ENCODE peak calls at places on chromosomes 6 and 20, in nine cellular contexts. One of them, this sample, is unnamed. For H3K9me3, the result is how much of the 10 kb centered on the place peaks cover.

GRCh38 chr20:45835230-45836224 is 1.9 kb downstream of the SNX21 start:
- DNase-seq in HepG2: no peak
- DNase-seq in heart left ventricle: peak
- DNase-seq in esophagus muscularis mucosa: no peak
- DNase-seq in A549: no peak
- DNase-seq in right lobe of liver: no peak
- DNase-seq in heart right ventricle: peak
- DNase-seq in fibroblast of lung: peak
- DNase-seq in PC-3: peak
- DNase-seq in this sample: peak

GRCh38 chr6:46990031-46990644 is 52.0 kb downstream of the ADGRF1 start:
- DNase-seq in HepG2: no peak
- DNase-seq in heart left ventricle: peak
- DNase-seq in esophagus muscularis mucosa: no peak
- DNase-seq in A549: no peak
- DNase-seq in right lobe of liver: no peak
- DNase-seq in heart right ventricle: peak
- DNase-seq in fibroblast of lung: no peak
- DNase-seq in PC-3: peak
- DNase-seq in this sample: no peak

GRCh38 chr6:90859056-90859455 is 272.2 kb upstream of the MAP3K7 start:
- DNase-seq in HepG2: no peak
- DNase-seq in heart left ventricle: no peak
- DNase-seq in esophagus muscularis mucosa: no peak
- DNase-seq in A549: no peak
- DNase-seq in right lobe of liver: no peak
- DNase-seq in heart right ventricle: no peak
- DNase-seq in fibroblast of lung: no peak
- DNase-seq in PC-3: no peak
- DNase-seq in this sample: no peak

GRCh38 chr6:120354452-120355098 is 979.7 kb downstream of the TBC1D32 start:
- DNase-seq in HepG2: no peak
- DNase-seq in heart left ventricle: no peak
- DNase-seq in esophagus muscularis mucosa: no peak
- DNase-seq in A549: no peak
- DNase-seq in right lobe of liver: no peak
- DNase-seq in heart right ventricle: no peak
- DNase-seq in fibroblast of lung: no peak
- DNase-seq in PC-3: peak
- DNase-seq in this sample: no peak

GRCh38 chr20:14333734-14334133 is 3.7 kb downstream of the FLRT3 start:
- DNase-seq in HepG2: no peak
- DNase-seq in heart left ventricle: no peak
- DNase-seq in esophagus muscularis mucosa: no peak
- DNase-seq in A549: no peak
- DNase-seq in right lobe of liver: no peak
- DNase-seq in heart right ventricle: no peak
- DNase-seq in fibroblast of lung: no peak
- DNase-seq in PC-3: no peak
- DNase-seq in this sample: no peak

GRCh38 chr6:28589234-28589951 is 63.7 kb downstream of the GPX5 start:
- DNase-seq in HepG2: peak
- DNase-seq in heart left ventricle: peak
- DNase-seq in esophagus muscularis mucosa: no peak
- DNase-seq in A549: peak
- DNase-seq in right lobe of liver: no peak
- DNase-seq in heart right ventricle: no peak
- DNase-seq in fibroblast of lung: peak
- DNase-seq in PC-3: peak
- DNase-seq in this sample: no peak

GRCh38 chr6:148814082-148814790 is 67.4 kb downstream of the UST start:
- DNase-seq in HepG2: no peak
- DNase-seq in heart left ventricle: no peak
- DNase-seq in esophagus muscularis mucosa: no peak
- DNase-seq in A549: no peak
- DNase-seq in right lobe of liver: no peak
- DNase-seq in heart right ventricle: no peak
- DNase-seq in fibroblast of lung: peak
- DNase-seq in PC-3: no peak
- DNase-seq in this sample: no peak

GRCh38 chr6:89970609-89971337 is 76.5 kb downstream of the GJA10 start:
- DNase-seq in HepG2: peak
- DNase-seq in heart left ventricle: peak
- DNase-seq in esophagus muscularis mucosa: no peak
- DNase-seq in A549: peak
- DNase-seq in right lobe of liver: no peak
- DNase-seq in heart right ventricle: peak
- DNase-seq in fibroblast of lung: peak
- DNase-seq in PC-3: peak
- DNase-seq in this sample: peak

GRCh38 chr6:127811939-127812338 is 88.9 kb downstream of the THEMIS start:
- DNase-seq in HepG2: no peak
- DNase-seq in heart left ventricle: no peak
- DNase-seq in esophagus muscularis mucosa: no peak
- DNase-seq in A549: no peak
- DNase-seq in right lobe of liver: no peak
- DNase-seq in heart right ventricle: no peak
- DNase-seq in fibroblast of lung: no peak
- DNase-seq in PC-3: no peak
- DNase-seq in this sample: no peak

GRCh38 chr6:44062771-44063560 is 64.3 kb downstream of the MRPL14 start:
- DNase-seq in HepG2: no peak
- DNase-seq in heart left ventricle: peak
- DNase-seq in esophagus muscularis mucosa: no peak
- DNase-seq in A549: no peak
- DNase-seq in right lobe of liver: no peak
- DNase-seq in heart right ventricle: no peak
- DNase-seq in fibroblast of lung: no peak
- DNase-seq in PC-3: no peak
- DNase-seq in this sample: no peak

GRCh38 chr6:169251371-169251802 is 2.3 kb downstream of the THBS2 start:
- DNase-seq in HepG2: no peak
- DNase-seq in heart left ventricle: no peak
- DNase-seq in esophagus muscularis mucosa: no peak
- DNase-seq in A549: no peak
- DNase-seq in right lobe of liver: peak
- DNase-seq in heart right ventricle: no peak
- DNase-seq in fibroblast of lung: peak
- DNase-seq in PC-3: no peak
- DNase-seq in this sample: no peak

GRCh38 chr6:88867841-88868558 is 95.4 kb downstream of the RNGTT start:
- DNase-seq in HepG2: no peak
- DNase-seq in heart left ventricle: no peak
- DNase-seq in esophagus muscularis mucosa: no peak
- DNase-seq in A549: peak
- DNase-seq in right lobe of liver: no peak
- DNase-seq in heart right ventricle: no peak
- DNase-seq in fibroblast of lung: no peak
- DNase-seq in PC-3: peak
- DNase-seq in this sample: no peak

GRCh38 chr6:48560408-48560807 is 449.4 kb upstream of the PTCHD4 start:
- DNase-seq in HepG2: no peak
- DNase-seq in heart left ventricle: no peak
- DNase-seq in esophagus muscularis mucosa: no peak
- DNase-seq in A549: no peak
- DNase-seq in right lobe of liver: no peak
- DNase-seq in heart right ventricle: no peak
- DNase-seq in fibroblast of lung: peak
- DNase-seq in PC-3: peak
- DNase-seq in this sample: no peak

GRCh38 chr6:301929-302705 is 9.8 kb downstream of the DUSP22 start:
- DNase-seq in HepG2: no peak
- DNase-seq in heart left ventricle: no peak
- DNase-seq in esophagus muscularis mucosa: no peak
- DNase-seq in A549: no peak
- DNase-seq in right lobe of liver: no peak
- DNase-seq in heart right ventricle: no peak
- DNase-seq in fibroblast of lung: no peak
- DNase-seq in PC-3: no peak
- DNase-seq in this sample: no peak

GRCh38 chr20:46344488-46345162 is 36.3 kb upstream of the CDH22 start:
- DNase-seq in HepG2: no peak
- DNase-seq in heart left ventricle: no peak
- DNase-seq in esophagus muscularis mucosa: no peak
- DNase-seq in A549: no peak
- DNase-seq in right lobe of liver: no peak
- DNase-seq in heart right ventricle: no peak
- DNase-seq in fibroblast of lung: no peak
- DNase-seq in PC-3: no peak
- DNase-seq in this sample: no peak

GRCh38 chr6:150539568-150539967 is 60.1 kb upstream of the PLEKHG1 start:
- DNase-seq in HepG2: no peak
- DNase-seq in heart left ventricle: no peak
- DNase-seq in esophagus muscularis mucosa: no peak
- DNase-seq in A549: no peak
- DNase-seq in right lobe of liver: no peak
- DNase-seq in heart right ventricle: no peak
- DNase-seq in fibroblast of lung: no peak
- DNase-seq in PC-3: no peak
- DNase-seq in this sample: no peak

GRCh38 chr6:168418631-168419250 is 22.2 kb upstream of the SMOC2 start:
- DNase-seq in HepG2: no peak
- DNase-seq in heart left ventricle: no peak
- DNase-seq in esophagus muscularis mucosa: no peak
- DNase-seq in A549: no peak
- DNase-seq in right lobe of liver: no peak
- DNase-seq in heart right ventricle: no peak
- DNase-seq in fibroblast of lung: no peak
- DNase-seq in PC-3: no peak
- DNase-seq in this sample: no peak

GRCh38 chr20:48015136-48015925 is 230.1 kb upstream of the SULF2 start:
- DNase-seq in HepG2: no peak
- DNase-seq in heart left ventricle: no peak
- DNase-seq in esophagus muscularis mucosa: no peak
- DNase-seq in A549: no peak
- DNase-seq in right lobe of liver: no peak
- DNase-seq in heart right ventricle: no peak
- DNase-seq in fibroblast of lung: peak
- DNase-seq in PC-3: no peak
- DNase-seq in this sample: no peak

GRCh38 chr20:44079968-44080560 is 106.9 kb downstream of the JPH2 start:
- DNase-seq in HepG2: no peak
- DNase-seq in heart left ventricle: no peak
- DNase-seq in esophagus muscularis mucosa: peak
- DNase-seq in A549: no peak
- DNase-seq in right lobe of liver: no peak
- DNase-seq in heart right ventricle: no peak
- DNase-seq in fibroblast of lung: peak
- DNase-seq in PC-3: no peak
- DNase-seq in this sample: no peak

GRCh38 chr6:94443701-94444100 is 1024.3 kb upstream of the EPHA7 start:
- DNase-seq in HepG2: no peak
- DNase-seq in heart left ventricle: no peak
- DNase-seq in esophagus muscularis mucosa: no peak
- DNase-seq in A549: no peak
- DNase-seq in right lobe of liver: no peak
- DNase-seq in heart right ventricle: no peak
- DNase-seq in fibroblast of lung: no peak
- DNase-seq in PC-3: no peak
- DNase-seq in this sample: no peak

GRCh38 chr6:147195510-147195909 is 8.7 kb upstream of the STXBP5 start:
- DNase-seq in HepG2: no peak
- DNase-seq in heart left ventricle: no peak
- DNase-seq in esophagus muscularis mucosa: no peak
- DNase-seq in A549: no peak
- DNase-seq in right lobe of liver: no peak
- DNase-seq in heart right ventricle: no peak
- DNase-seq in fibroblast of lung: no peak
- DNase-seq in PC-3: no peak
- DNase-seq in this sample: no peak

GRCh38 chr6:26553739-26554668 is 15.8 kb downstream of the HMGN4 start:
- DNase-seq in HepG2: peak
- DNase-seq in heart left ventricle: peak
- DNase-seq in esophagus muscularis mucosa: peak
- DNase-seq in A549: no peak
- DNase-seq in right lobe of liver: peak
- DNase-seq in heart right ventricle: peak
- DNase-seq in fibroblast of lung: peak
- DNase-seq in PC-3: peak
- DNase-seq in this sample: peak

GRCh38 chr6:32426338-32426737 is 13.3 kb upstream of the HLA-DRA start:
- DNase-seq in HepG2: no peak
- DNase-seq in heart left ventricle: no peak
- DNase-seq in esophagus muscularis mucosa: no peak
- DNase-seq in A549: no peak
- DNase-seq in right lobe of liver: no peak
- DNase-seq in heart right ventricle: no peak
- DNase-seq in fibroblast of lung: no peak
- DNase-seq in PC-3: no peak
- DNase-seq in this sample: no peak
- H3K4me3 ChIP-seq in HepG2: no peak
- H3K4me3 ChIP-seq in heart left ventricle: no peak
- H3K4me3 ChIP-seq in esophagus muscularis mucosa: no peak
- H3K4me3 ChIP-seq in A549: no peak
- H3K4me3 ChIP-seq in right lobe of liver: no peak
- H3K4me3 ChIP-seq in heart right ventricle: no peak
- H3K4me3 ChIP-seq in fibroblast of lung: no peak
- H3K4me3 ChIP-seq in PC-3: no peak
- H3K4me3 ChIP-seq in this sample: no peak

GRCh38 chr6:106808758-106809157 is 165.8 kb downstream of the CD24 start:
- DNase-seq in HepG2: no peak
- DNase-seq in heart left ventricle: no peak
- DNase-seq in esophagus muscularis mucosa: no peak
- DNase-seq in A549: no peak
- DNase-seq in right lobe of liver: no peak
- DNase-seq in heart right ventricle: no peak
- DNase-seq in fibroblast of lung: no peak
- DNase-seq in PC-3: no peak
- DNase-seq in this sample: no peak
- H3K9me3 ChIP-seq in HepG2: under half
- H3K9me3 ChIP-seq in heart left ventricle: under half
- H3K9me3 ChIP-seq in esophagus muscularis mucosa: under half
- H3K9me3 ChIP-seq in A549: under half
- H3K9me3 ChIP-seq in right lobe of liver: under half
- H3K9me3 ChIP-seq in heart right ventricle: half or more
- H3K9me3 ChIP-seq in fibroblast of lung: under half
- H3K9me3 ChIP-seq in PC-3: under half
- H3K9me3 ChIP-seq in this sample: half or more

DNA sequence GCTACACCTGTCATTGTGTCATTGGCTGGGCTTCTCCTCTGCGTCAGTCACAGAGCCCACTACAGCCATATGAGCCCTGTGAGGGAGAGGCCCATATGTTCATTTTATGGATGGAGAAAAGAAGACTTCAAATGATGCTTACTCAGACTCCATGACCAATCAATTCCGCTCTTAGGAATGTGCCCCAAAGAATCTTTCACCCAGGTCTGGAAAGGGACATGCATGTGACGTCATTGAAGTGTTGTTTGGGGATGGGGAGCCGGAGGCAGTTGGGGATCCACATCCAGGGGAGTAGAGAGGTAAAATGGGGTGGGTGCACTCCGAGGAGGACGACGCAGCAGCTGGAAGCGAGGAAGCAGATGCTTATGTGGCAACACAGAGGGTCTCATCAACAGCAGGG is 9.6 kb upstream of the C6orf132 start:
- DNase-seq in HepG2: no peak
- DNase-seq in heart left ventricle: no peak
- DNase-seq in esophagus muscularis mucosa: no peak
- DNase-seq in A549: no peak
- DNase-seq in right lobe of liver: no peak
- DNase-seq in heart right ventricle: no peak
- DNase-seq in fibroblast of lung: no peak
- DNase-seq in PC-3: no peak
- DNase-seq in this sample: no peak
- H3K4me3 ChIP-seq in HepG2: no peak
- H3K4me3 ChIP-seq in heart left ventricle: no peak
- H3K4me3 ChIP-seq in esophagus muscularis mucosa: no peak
- H3K4me3 ChIP-seq in A549: no peak
- H3K4me3 ChIP-seq in right lobe of liver: no peak
- H3K4me3 ChIP-seq in heart right ventricle: no peak
- H3K4me3 ChIP-seq in fibroblast of lung: no peak
- H3K4me3 ChIP-seq in PC-3: no peak
- H3K4me3 ChIP-seq in this sample: no peak

GRCh38 chr20:63826753-63827152 is 4.3 kb downstream of the ZBTB46 start:
- DNase-seq in HepG2: no peak
- DNase-seq in heart left ventricle: no peak
- DNase-seq in esophagus muscularis mucosa: no peak
- DNase-seq in A549: no peak
- DNase-seq in right lobe of liver: no peak
- DNase-seq in heart right ventricle: no peak
- DNase-seq in fibroblast of lung: no peak
- DNase-seq in PC-3: peak
- DNase-seq in this sample: no peak
- H3K9me3 ChIP-seq in HepG2: under half
- H3K9me3 ChIP-seq in heart left ventricle: under half
- H3K9me3 ChIP-seq in esophagus muscularis mucosa: under half
- H3K9me3 ChIP-seq in A549: under half
- H3K9me3 ChIP-seq in right lobe of liver: under half
- H3K9me3 ChIP-seq in heart right ventricle: under half
- H3K9me3 ChIP-seq in fibroblast of lung: under half
- H3K9me3 ChIP-seq in PC-3: under half
- H3K9me3 ChIP-seq in this sample: under half

This sample was measured in mucosa of descending colon.